ENCODE peak calls at places on chromosome 12, in seven cellular contexts. One of them, this sample, is unnamed. For H3K4me1, the result is how much of the 10 kb centered on the place peaks cover.

GRCh38 chr12:94218244-94218643 is 69.9 kb downstream of the PLXNC1 start:
- DNase-seq in upper lobe of right lung: no peak
- DNase-seq in adrenal gland: no peak
- DNase-seq in fibroblast of lung: no peak
- DNase-seq in spleen: no peak
- DNase-seq in heart left ventricle: no peak
- DNase-seq in cardiac muscle cell: no peak
- DNase-seq in this sample: no peak

GRCh38 chr12:76201758-76202157 is 117.3 kb upstream of the NAP1L1 start:
- DNase-seq in cardiac muscle cell: no peak
- DNase-seq in fibroblast of lung: peak
- DNase-seq in upper lobe of right lung: no peak
- DNase-seq in heart left ventricle: no peak
- DNase-seq in adrenal gland: no peak
- DNase-seq in spleen: no peak
- DNase-seq in this sample: no peak

GRCh38 chr12:28872654-28873268 is 276.3 kb upstream of the FAR2 start:
- DNase-seq in spleen: no peak
- DNase-seq in adrenal gland: peak
- DNase-seq in heart left ventricle: no peak
- DNase-seq in fibroblast of lung: peak
- DNase-seq in upper lobe of right lung: no peak
- DNase-seq in cardiac muscle cell: peak
- DNase-seq in this sample: peak

GRCh38 chr12:57731411-57732080 is 7.0 kb downstream of the AGAP2 start:
- DNase-seq in cardiac muscle cell: no peak
- DNase-seq in adrenal gland: no peak
- DNase-seq in spleen: no peak
- DNase-seq in fibroblast of lung: no peak
- DNase-seq in upper lobe of right lung: no peak
- DNase-seq in heart left ventricle: no peak
- DNase-seq in this sample: no peak

GRCh38 chr12:104347374-104348075 is 44.0 kb downstream of the EID3 start:
- DNase-seq in heart left ventricle: no peak
- DNase-seq in spleen: no peak
- DNase-seq in upper lobe of right lung: no peak
- DNase-seq in cardiac muscle cell: no peak
- DNase-seq in adrenal gland: peak
- DNase-seq in fibroblast of lung: peak
- DNase-seq in this sample: no peak

GRCh38 chr12:103810108-103810507 is 30.9 kb downstream of the NT5DC3 start:
- DNase-seq in cardiac muscle cell: no peak
- DNase-seq in spleen: no peak
- DNase-seq in heart left ventricle: no peak
- DNase-seq in adrenal gland: no peak
- DNase-seq in upper lobe of right lung: no peak
- DNase-seq in fibroblast of lung: no peak
- DNase-seq in this sample: no peak

GRCh38 chr12:109102491-109102890 is 5.1 kb downstream of the UNG start:
- DNase-seq in adrenal gland: no peak
- DNase-seq in spleen: no peak
- DNase-seq in fibroblast of lung: no peak
- DNase-seq in heart left ventricle: no peak
- DNase-seq in cardiac muscle cell: no peak
- DNase-seq in upper lobe of right lung: no peak
- DNase-seq in this sample: no peak

GRCh38 chr12:110802489-110802888 is 44.3 kb upstream of the CCDC63 start:
- DNase-seq in adrenal gland: no peak
- DNase-seq in cardiac muscle cell: no peak
- DNase-seq in spleen: no peak
- DNase-seq in upper lobe of right lung: no peak
- DNase-seq in heart left ventricle: no peak
- DNase-seq in fibroblast of lung: no peak
- DNase-seq in this sample: no peak

GRCh38 chr12:57623385-57623784 is 9.6 kb downstream of the B4GALNT1 start:
- DNase-seq in adrenal gland: no peak
- DNase-seq in cardiac muscle cell: no peak
- DNase-seq in fibroblast of lung: no peak
- DNase-seq in spleen: no peak
- DNase-seq in heart left ventricle: no peak
- DNase-seq in upper lobe of right lung: no peak
- DNase-seq in this sample: no peak

GRCh38 chr12:5945071-5946008 is at the start of gene ANO2:
- DNase-seq in heart left ventricle: no peak
- DNase-seq in spleen: no peak
- DNase-seq in fibroblast of lung: peak
- DNase-seq in adrenal gland: no peak
- DNase-seq in upper lobe of right lung: peak
- DNase-seq in cardiac muscle cell: peak
- DNase-seq in this sample: no peak

GRCh38 chr12:97968641-97969171 is 506.1 kb downstream of the RMST start:
- DNase-seq in upper lobe of right lung: no peak
- DNase-seq in heart left ventricle: no peak
- DNase-seq in adrenal gland: no peak
- DNase-seq in spleen: no peak
- DNase-seq in cardiac muscle cell: no peak
- DNase-seq in fibroblast of lung: no peak
- DNase-seq in this sample: no peak

GRCh38 chr12:119705182-119705581 is 37.2 kb downstream of the PRKAB1 start:
- DNase-seq in upper lobe of right lung: no peak
- DNase-seq in cardiac muscle cell: no peak
- DNase-seq in spleen: no peak
- DNase-seq in heart left ventricle: no peak
- DNase-seq in fibroblast of lung: no peak
- DNase-seq in adrenal gland: no peak
- DNase-seq in this sample: no peak

GRCh38 chr12:7352661-7353060 is 48.8 kb downstream of the ACSM4 start:
- DNase-seq in heart left ventricle: no peak
- DNase-seq in spleen: no peak
- DNase-seq in adrenal gland: no peak
- DNase-seq in cardiac muscle cell: no peak
- DNase-seq in upper lobe of right lung: no peak
- DNase-seq in fibroblast of lung: no peak
- DNase-seq in this sample: no peak

GRCh38 chr12:121170581-121171260 is 38.0 kb downstream of the P2RX7 start:
- DNase-seq in cardiac muscle cell: no peak
- DNase-seq in heart left ventricle: no peak
- DNase-seq in upper lobe of right lung: no peak
- DNase-seq in spleen: no peak
- DNase-seq in adrenal gland: no peak
- DNase-seq in fibroblast of lung: peak
- DNase-seq in this sample: no peak

GRCh38 chr12:127192391-127192790 is 1074.6 kb upstream of the TMEM132C start:
- DNase-seq in spleen: no peak
- DNase-seq in adrenal gland: no peak
- DNase-seq in upper lobe of right lung: no peak
- DNase-seq in cardiac muscle cell: no peak
- DNase-seq in fibroblast of lung: no peak
- DNase-seq in heart left ventricle: no peak
- DNase-seq in this sample: no peak

GRCh38 chr12:11755311-11755930 is 105.9 kb downstream of the ETV6 start:
- DNase-seq in spleen: no peak
- DNase-seq in fibroblast of lung: peak
- DNase-seq in upper lobe of right lung: no peak
- DNase-seq in heart left ventricle: no peak
- DNase-seq in cardiac muscle cell: no peak
- DNase-seq in adrenal gland: no peak
- DNase-seq in this sample: no peak

GRCh38 chr12:30000401-30000800 is 216.7 kb upstream of the TMTC1 start:
- DNase-seq in heart left ventricle: no peak
- DNase-seq in cardiac muscle cell: no peak
- DNase-seq in fibroblast of lung: peak
- DNase-seq in adrenal gland: no peak
- DNase-seq in upper lobe of right lung: no peak
- DNase-seq in spleen: no peak
- DNase-seq in this sample: no peak

GRCh38 chr12:42372154-42372791 is 46.3 kb downstream of the PPHLN1 start:
- DNase-seq in cardiac muscle cell: peak
- DNase-seq in fibroblast of lung: peak
- DNase-seq in adrenal gland: no peak
- DNase-seq in upper lobe of right lung: no peak
- DNase-seq in spleen: no peak
- DNase-seq in heart left ventricle: no peak
- DNase-seq in this sample: no peak

GRCh38 chr12:29971431-29971830 is 187.7 kb upstream of the TMTC1 start:
- DNase-seq in heart left ventricle: no peak
- DNase-seq in cardiac muscle cell: no peak
- DNase-seq in fibroblast of lung: no peak
- DNase-seq in spleen: no peak
- DNase-seq in adrenal gland: no peak
- DNase-seq in upper lobe of right lung: no peak
- DNase-seq in this sample: no peak

GRCh38 chr12:120079352-120080042 is 37.1 kb downstream of the RAB35 start:
- DNase-seq in adrenal gland: no peak
- DNase-seq in spleen: peak
- DNase-seq in heart left ventricle: peak
- DNase-seq in cardiac muscle cell: no peak
- DNase-seq in fibroblast of lung: no peak
- DNase-seq in upper lobe of right lung: peak
- DNase-seq in this sample: no peak

GRCh38 chr12:9711664-9712063 is 21.2 kb downstream of the CLECL1 start:
- DNase-seq in fibroblast of lung: peak
- DNase-seq in upper lobe of right lung: no peak
- DNase-seq in cardiac muscle cell: peak
- DNase-seq in heart left ventricle: no peak
- DNase-seq in adrenal gland: no peak
- DNase-seq in spleen: no peak
- DNase-seq in this sample: no peak

DNA sequence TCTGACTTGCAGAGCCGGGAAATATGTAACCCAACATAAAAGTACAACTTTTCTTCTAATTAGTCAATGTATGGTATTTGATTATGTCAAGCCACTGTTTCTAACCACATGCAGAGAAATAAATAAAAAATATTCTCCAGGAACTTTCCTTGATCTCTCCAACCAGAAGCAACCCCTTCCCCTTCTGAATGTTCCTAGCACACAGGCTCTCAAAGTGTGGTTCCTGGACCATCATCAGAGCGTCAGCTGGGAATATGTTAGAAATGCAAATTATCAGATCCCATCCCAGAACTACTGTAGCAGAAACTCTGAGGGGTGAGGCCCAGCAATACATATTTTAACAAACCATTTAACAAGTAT is 21.0 kb upstream of the ITPR2 start:
- DNase-seq in fibroblast of lung: no peak
- DNase-seq in spleen: no peak
- DNase-seq in cardiac muscle cell: no peak
- DNase-seq in upper lobe of right lung: no peak
- DNase-seq in adrenal gland: no peak
- DNase-seq in heart left ventricle: no peak
- DNase-seq in this sample: no peak
- TF ChIP-seq CTCF in fibroblast of lung: no peak
- TF ChIP-seq CTCF in spleen: no peak
- TF ChIP-seq CTCF in cardiac muscle cell: no peak
- TF ChIP-seq CTCF in upper lobe of right lung: no peak
- TF ChIP-seq CTCF in adrenal gland: no peak
- TF ChIP-seq CTCF in heart left ventricle: no peak
- TF ChIP-seq CTCF in this sample: no peak

GRCh38 chr12:106071686-106072085 is 67.1 kb downstream of the NUAK1 start:
- DNase-seq in fibroblast of lung: no peak
- DNase-seq in heart left ventricle: no peak
- DNase-seq in adrenal gland: no peak
- DNase-seq in upper lobe of right lung: no peak
- DNase-seq in spleen: no peak
- DNase-seq in cardiac muscle cell: no peak
- DNase-seq in this sample: no peak

GRCh38 chr12:106074361-106074705 is 64.4 kb downstream of the NUAK1 start:
- DNase-seq in upper lobe of right lung: no peak
- DNase-seq in cardiac muscle cell: no peak
- DNase-seq in heart left ventricle: no peak
- DNase-seq in spleen: no peak
- DNase-seq in adrenal gland: no peak
- DNase-seq in fibroblast of lung: no peak
- DNase-seq in this sample: no peak

GRCh38 chr12:106074706-106075392 is 63.9 kb downstream of the NUAK1 start:
- DNase-seq in adrenal gland: no peak
- DNase-seq in upper lobe of right lung: no peak
- DNase-seq in spleen: no peak
- DNase-seq in fibroblast of lung: peak
- DNase-seq in cardiac muscle cell: peak
- DNase-seq in heart left ventricle: no peak
- DNase-seq in this sample: no peak

GRCh38 chr12:106073179-106073578 is 65.6 kb downstream of the NUAK1 start:
- DNase-seq in cardiac muscle cell: no peak
- DNase-seq in fibroblast of lung: no peak
- DNase-seq in adrenal gland: no peak
- DNase-seq in heart left ventricle: no peak
- DNase-seq in spleen: no peak
- DNase-seq in upper lobe of right lung: no peak
- DNase-seq in this sample: no peak

DNA sequence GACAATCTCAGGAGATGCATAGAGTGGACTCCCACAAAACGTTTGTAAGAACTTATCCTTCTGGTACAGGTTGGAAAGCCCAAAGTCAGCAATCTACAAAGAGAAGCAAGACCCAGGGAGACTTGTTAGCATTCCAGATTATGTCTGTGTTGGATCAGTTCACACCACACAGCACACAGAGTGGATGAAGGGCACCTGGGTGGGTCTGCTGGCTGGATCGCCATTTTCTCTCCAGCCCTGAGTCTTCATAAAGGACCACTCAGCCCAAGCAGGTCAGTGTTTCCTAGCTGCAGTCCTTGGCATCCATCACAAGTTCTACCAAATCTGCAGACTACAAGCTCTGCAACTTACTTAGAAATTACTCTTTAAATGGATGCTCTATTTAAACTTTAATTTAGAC is 66.0 kb downstream of the NUAK1 start:
- DNase-seq in upper lobe of right lung: no peak
- DNase-seq in spleen: no peak
- DNase-seq in heart left ventricle: no peak
- DNase-seq in fibroblast of lung: no peak
- DNase-seq in cardiac muscle cell: peak
- DNase-seq in adrenal gland: no peak
- DNase-seq in this sample: no peak
- H3K4me1 ChIP-seq in upper lobe of right lung: under half
- H3K4me1 ChIP-seq in spleen: under half
- H3K4me1 ChIP-seq in heart left ventricle: half or more
- H3K4me1 ChIP-seq in fibroblast of lung: under half
- H3K4me1 ChIP-seq in cardiac muscle cell: under half
- H3K4me1 ChIP-seq in adrenal gland: under half
- H3K4me1 ChIP-seq in this sample: under half

DNA sequence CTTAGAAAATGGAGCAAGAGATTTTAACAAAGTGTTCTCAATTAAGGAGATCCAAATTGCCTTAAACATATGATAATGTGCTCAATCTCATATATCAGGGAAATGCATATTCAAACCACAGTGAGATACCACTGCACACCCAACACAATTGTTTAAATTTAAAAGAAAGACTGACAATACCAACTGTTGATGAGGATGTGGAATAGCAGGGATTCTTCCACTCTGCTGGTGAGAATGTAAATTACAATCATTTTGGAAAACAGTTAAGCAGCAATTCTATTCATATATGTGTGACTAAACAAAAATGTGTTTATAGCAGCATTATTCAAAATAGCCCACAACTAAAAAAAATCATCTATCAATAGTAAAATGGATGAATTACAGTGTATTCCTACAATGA is 144.2 kb downstream of the KICS2 start:
- DNase-seq in heart left ventricle: no peak
- DNase-seq in cardiac muscle cell: no peak
- DNase-seq in adrenal gland: no peak
- DNase-seq in upper lobe of right lung: no peak
- DNase-seq in fibroblast of lung: no peak
- DNase-seq in spleen: no peak
- DNase-seq in this sample: no peak
- TF ChIP-seq CTCF in heart left ventricle: peak
- TF ChIP-seq CTCF in cardiac muscle cell: peak
- TF ChIP-seq CTCF in adrenal gland: peak
- TF ChIP-seq CTCF in upper lobe of right lung: peak
- TF ChIP-seq CTCF in fibroblast of lung: peak
- TF ChIP-seq CTCF in spleen: no peak
- TF ChIP-seq CTCF in this sample: no peak

GRCh38 chr12:50620050-50620974 is 115.5 kb downstream of the DIP2B start:
- DNase-seq in fibroblast of lung: peak
- DNase-seq in adrenal gland: peak
- DNase-seq in upper lobe of right lung: no peak
- DNase-seq in spleen: no peak
- DNase-seq in cardiac muscle cell: peak
- DNase-seq in heart left ventricle: no peak
- DNase-seq in this sample: no peak
- H3K4me1 ChIP-seq in fibroblast of lung: under half
- H3K4me1 ChIP-seq in adrenal gland: under half
- H3K4me1 ChIP-seq in upper lobe of right lung: under half
- H3K4me1 ChIP-seq in spleen: half or more
- H3K4me1 ChIP-seq in cardiac muscle cell: under half
- H3K4me1 ChIP-seq in heart left ventricle: under half
- H3K4me1 ChIP-seq in this sample: half or more

This sample was measured in mucosa of descending colon.